ENCODE peak calls at places on chromosome 3, in eight cellular contexts. G is NB4, Y is A549, M is breast epithelium, R is heart left ventricle, P is tibial nerve, K is sigmoid colon, I is lower leg skin. X is an unnamed sample.

GRCh38 chr3:7075901-7076300 is 215.0 kb downstream of the GRM7 start:
- DNase-seq in I (no peak), Y (no peak), R (no peak), G (peak), K (no peak), P (no peak), M (no peak), X (no peak)

GRCh38 chr3:146161725-146162047 is 702 bp upstream of the PLOD2 start:
- DNase-seq in M (peak), R (peak), P (no peak), G (no peak), I (peak), K (peak), Y (peak), X (peak)

GRCh38 chr3:94069242-94069813 is 6.5 kb downstream of the NSUN3 start:
- DNase-seq in I (no peak), Y (no peak), G (peak), M (no peak), P (no peak), R (no peak), K (no peak), X (no peak)

GRCh38 chr3:112633191-112633590 is 7.8 kb downstream of the CCDC80 start:
- DNase-seq in R (no peak), P (no peak), Y (no peak), I (no peak), M (no peak), G (no peak), K (no peak), X (no peak)

GRCh38 chr3:183800221-183800863 is 25.0 kb downstream of the MAP6D1 start:
- DNase-seq in M (no peak), K (no peak), Y (no peak), G (no peak), R (no peak), I (no peak), P (peak), X (no peak)

GRCh38 chr3:86175593-86175992 is 815.4 kb downstream of the VGLL3 start:
- DNase-seq in M (no peak), Y (no peak), I (no peak), P (no peak), R (no peak), G (no peak), K (no peak), X (no peak)

GRCh38 chr3:133835961-133836360 is 30.3 kb downstream of the SRPRB start:
- DNase-seq in R (no peak), M (no peak), K (no peak), I (peak), P (no peak), Y (no peak), G (no peak), X (no peak)

GRCh38 chr3:141875893-141876380 is 506 bp upstream of the ATP1B3 start:
- DNase-seq in K (peak), M (no peak), I (peak), G (peak), Y (peak), P (peak), R (peak), X (peak)

GRCh38 chr3:36373084-36373483 is 7.2 kb upstream of the STAC start:
- DNase-seq in R (no peak), M (no peak), G (no peak), K (no peak), Y (no peak), I (no peak), P (no peak), X (no peak)

GRCh38 chr3:60079076-60079475 is 1029.3 kb upstream of the CFAP20DC start:
- DNase-seq in K (no peak), M (no peak), Y (no peak), I (no peak), G (no peak), R (no peak), P (no peak), X (no peak)

GRCh38 chr3:59313365-59313764 is 263.5 kb upstream of the CFAP20DC start:
- DNase-seq in I (no peak), G (peak), Y (peak), K (no peak), R (peak), P (no peak), M (no peak), X (no peak)

GRCh38 chr3:30142946-30143345 is 463.5 kb upstream of the TGFBR2 start:
- DNase-seq in Y (no peak), I (no peak), P (no peak), K (no peak), M (no peak), G (no peak), R (no peak), X (no peak)

GRCh38 chr3:20148456-20148855 is 37.5 kb downstream of the SGO1 start:
- DNase-seq in I (no peak), P (no peak), G (no peak), Y (no peak), K (no peak), M (no peak), R (no peak), X (no peak)

GRCh38 chr3:194293546-194294198 is 57.5 kb downstream of the CPN2 start:
- DNase-seq in K (peak), P (no peak), I (no peak), R (no peak), Y (no peak), G (no peak), M (no peak), X (no peak)

GRCh38 chr3:20141841-20142240 is 44.2 kb downstream of the SGO1 start:
- DNase-seq in M (no peak), G (no peak), K (peak), I (no peak), P (peak), Y (no peak), R (peak), X (peak)

GRCh38 chr3:126816323-126816722 is 112.3 kb downstream of the CHCHD6 start:
- DNase-seq in K (no peak), I (peak), Y (no peak), P (no peak), R (no peak), G (no peak), M (no peak), X (no peak)

GRCh38 chr3:32257042-32257441 is 18.6 kb downstream of the CMTM8 start:
- DNase-seq in K (no peak), Y (no peak), I (no peak), P (no peak), M (no peak), R (no peak), G (no peak), X (no peak)

GRCh38 chr3:187310954-187311470 is 19.5 kb upstream of the MASP1 start:
- DNase-seq in M (no peak), I (no peak), K (no peak), P (no peak), R (no peak), Y (no peak), G (no peak), X (no peak)

GRCh38 chr3:90052425-90052950 is 945.1 kb downstream of the EPHA3 start:
- DNase-seq in P (no peak), I (no peak), Y (no peak), R (peak), G (no peak), K (no peak), M (no peak), X (no peak)

GRCh38 chr3:33687406-33688010 is 30.5 kb downstream of the CLASP2 start:
- DNase-seq in G (no peak), P (no peak), I (no peak), K (no peak), R (no peak), M (no peak), Y (no peak), X (no peak)

GRCh38 chr3:160346511-160346910 is 52.5 kb downstream of the IFT80 start:
- DNase-seq in K (no peak), P (no peak), G (no peak), M (no peak), R (no peak), Y (no peak), I (no peak), X (no peak)

GRCh38 chr3:153029350-153029749 is 132.7 kb upstream of the RAP2B start:
- DNase-seq in R (no peak), M (no peak), I (no peak), P (no peak), Y (no peak), K (no peak), G (no peak), X (no peak)

GRCh38 chr3:194738254-194739093 is 52.8 kb downstream of the FAM43A start:
- DNase-seq in R (peak), Y (no peak), M (peak), P (no peak), K (peak), I (no peak), G (no peak), X (no peak)

GRCh38 chr3:179929091-179929529 is 107.6 kb downstream of the PEX5L start:
- DNase-seq in M (no peak), I (no peak), R (no peak), K (no peak), G (peak), P (peak), Y (peak), X (peak)
- TF ChIP-seq POLR2A in M (no peak), I (no peak), R (no peak), K (no peak), G (no peak), P (no peak), Y (no peak), X (no peak)

GRCh38 chr3:8766148-8766547 is 3.3 kb downstream of the OXTR start:
- DNase-seq in P (no peak), R (no peak), M (no peak), I (no peak), K (no peak), G (no peak), Y (no peak), X (no peak)

GRCh38 chr3:8767181-8767666 is 2.2 kb downstream of the OXTR start:
- DNase-seq in G (no peak), P (no peak), M (no peak), I (no peak), Y (no peak), R (no peak), K (no peak), X (no peak)

GRCh38 chr3:8769088-8769822 is at the start of gene OXTR:
- DNase-seq in P (peak), G (peak), I (no peak), Y (peak), R (peak), M (peak), K (no peak), X (peak)

GRCh38 chr3:8768364-8769087 is 887 bp downstream of the OXTR start:
- DNase-seq in I (no peak), Y (no peak), G (no peak), P (no peak), M (no peak), R (no peak), K (no peak), X (no peak)

DNA sequence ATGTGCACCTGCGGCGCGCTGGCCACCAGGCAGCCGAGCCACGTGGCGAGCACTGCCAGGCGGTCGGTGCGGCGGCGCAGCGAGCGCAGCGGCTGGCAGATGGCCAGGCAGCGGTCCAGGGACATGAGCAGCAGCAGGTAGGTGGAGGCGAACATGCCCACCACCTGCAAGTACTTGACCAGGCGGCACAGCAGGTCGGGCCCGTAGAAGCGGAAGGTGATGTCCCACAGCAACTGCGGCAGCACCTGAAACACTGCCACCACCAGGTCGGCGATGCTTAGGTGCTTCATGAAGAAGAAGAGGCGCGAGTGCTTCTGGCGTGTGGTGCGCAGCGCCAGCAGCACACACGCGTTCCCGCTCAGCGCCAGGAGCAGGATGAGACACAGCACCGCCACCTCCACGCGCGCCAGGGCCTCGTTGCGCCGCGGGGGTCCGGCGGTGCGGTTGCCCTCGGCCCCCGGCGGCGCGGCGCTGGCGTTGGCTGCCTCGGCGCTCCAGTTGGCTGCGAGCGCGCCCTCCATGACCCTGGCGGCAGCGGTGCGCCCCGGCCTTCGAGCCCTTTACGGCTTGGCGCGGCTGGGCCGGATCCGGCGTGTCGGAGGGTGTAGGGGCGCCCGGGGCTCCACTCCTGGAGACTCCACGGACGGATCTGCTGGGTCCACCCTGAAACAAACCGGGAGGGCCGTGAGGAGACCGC is 1.6 kb downstream of the OXTR start:
- DNase-seq in G (no peak), Y (no peak), M (peak), I (no peak), K (no peak), P (no peak), R (no peak), X (no peak)
- TF ChIP-seq CTCF in G (no peak), Y (no peak), M (peak), I (no peak), K (no peak), P (no peak), R (no peak), X (no peak)

DNA sequence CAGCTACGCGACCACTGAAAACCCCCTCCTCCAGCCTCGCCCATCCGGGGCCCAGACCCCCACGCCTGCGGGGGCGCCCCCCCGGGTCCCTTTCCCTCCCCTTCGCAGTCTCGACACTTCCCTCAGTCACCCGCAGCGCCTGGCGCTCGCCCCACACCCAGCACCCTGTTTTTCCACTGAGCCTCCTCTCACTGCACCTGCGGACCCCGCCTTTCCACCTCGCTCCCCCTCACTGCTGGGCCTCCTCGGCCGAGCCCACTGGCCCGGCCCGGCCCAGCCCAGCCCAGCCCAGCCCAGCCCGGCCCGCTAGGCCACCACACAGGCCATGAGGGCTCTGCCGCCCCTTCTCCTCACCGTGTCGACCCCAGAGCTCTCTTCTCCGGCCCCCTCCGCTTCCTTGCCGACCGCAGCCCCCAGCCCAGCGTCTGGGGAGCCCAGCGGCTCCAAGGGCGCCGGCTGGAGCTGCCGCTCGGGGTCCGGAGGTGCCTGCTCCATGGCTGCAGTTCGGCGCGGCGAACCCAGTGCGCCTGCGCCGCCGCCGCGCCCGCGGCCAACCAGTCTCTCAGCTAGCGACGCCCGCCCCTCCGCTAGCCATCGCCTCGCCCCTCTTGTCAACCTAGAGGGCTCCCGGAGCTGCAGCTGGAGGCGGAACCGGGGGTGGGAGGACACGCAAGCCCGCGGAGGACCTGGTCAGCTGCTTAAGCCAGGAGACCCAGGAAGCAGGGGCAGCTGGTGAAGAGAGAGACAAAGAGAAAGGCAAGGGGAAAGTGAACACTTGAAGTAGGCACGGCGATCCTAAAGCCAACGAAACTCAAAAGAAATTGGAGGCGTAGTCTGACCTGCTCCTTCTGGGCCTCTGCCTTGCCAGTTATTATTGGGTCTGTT is at the start of gene SNX4:
- DNase-seq in P (peak), R (peak), K (peak), M (peak), G (peak), I (peak), Y (peak), X (peak)
- TF ChIP-seq POLR2A in P (peak), R (peak), K (peak), M (peak), G (peak), I (no peak), Y (peak), X (peak)

GRCh38 chr3:122497425-122497824 is 17.3 kb downstream of the KPNA1 start:
- DNase-seq in Y (no peak), K (no peak), P (no peak), M (no peak), R (no peak), I (no peak), G (peak), X (no peak)
- TF ChIP-seq CTCF in Y (no peak), K (no peak), P (no peak), M (no peak), R (no peak), I (no peak), G (no peak), X (no peak)

GRCh38 chr3:67037615-67038014 is 39.5 kb downstream of the KBTBD8 start:
- DNase-seq in R (no peak), G (no peak), I (no peak), K (no peak), M (no peak), P (no peak), Y (no peak), X (no peak)
- TF ChIP-seq POLR2A in R (no peak), G (no peak), I (no peak), K (no peak), M (no peak), P (no peak), Y (no peak), X (no peak)

DNA sequence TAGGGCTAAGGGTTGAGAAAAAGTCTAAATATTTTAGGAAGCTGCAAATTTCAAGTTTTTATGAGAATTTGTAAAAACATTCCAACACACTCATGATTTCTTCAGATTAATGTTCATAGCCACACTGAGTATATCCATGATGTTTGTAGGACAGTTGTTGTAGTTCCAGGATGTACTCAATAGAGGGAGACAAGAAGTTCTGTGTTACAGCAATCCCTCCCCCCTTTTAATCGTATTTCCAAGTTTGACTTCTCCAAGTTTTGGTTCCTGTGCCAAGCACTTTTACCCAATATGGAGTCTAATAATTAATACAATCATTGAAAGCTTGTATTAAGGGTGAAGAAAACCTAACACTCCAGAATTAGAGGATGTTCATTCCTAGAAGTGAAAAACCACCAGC is 143.4 kb downstream of the FEZF2 start:
- DNase-seq in K (no peak), Y (peak), M (no peak), R (no peak), G (peak), P (no peak), I (no peak), X (no peak)
- TF ChIP-seq CTCF in K (no peak), Y (no peak), M (no peak), R (peak), G (peak), P (no peak), I (no peak), X (no peak)

GRCh38 chr3:10166213-10166604 is 1.5 kb downstream of the IRAK2 start:
- DNase-seq in M (no peak), G (no peak), Y (no peak), K (no peak), I (no peak), P (no peak), R (no peak), X (no peak)

GRCh38 chr3:10162147-10162546 is 2.6 kb upstream of the IRAK2 start:
- DNase-seq in G (peak), I (no peak), M (no peak), P (no peak), Y (no peak), R (no peak), K (no peak), X (no peak)

GRCh38 chr3:10160925-10161324 is 3.8 kb upstream of the IRAK2 start:
- DNase-seq in I (no peak), M (no peak), Y (peak), R (no peak), G (no peak), P (no peak), K (no peak), X (no peak)

GRCh38 chr3:10169000-10169496 is 4.3 kb downstream of the IRAK2 start:
- DNase-seq in Y (peak), M (peak), G (no peak), P (no peak), K (no peak), R (no peak), I (no peak), X (no peak)

GRCh38 chr3:10164546-10165393 is at the start of gene IRAK2:
- DNase-seq in P (peak), G (peak), R (peak), I (peak), K (peak), Y (peak), M (peak), X (peak)
- TF ChIP-seq POLR2A in P (peak), G (no peak), R (no peak), I (no peak), K (no peak), Y (peak), M (no peak), X (no peak)

DNA sequence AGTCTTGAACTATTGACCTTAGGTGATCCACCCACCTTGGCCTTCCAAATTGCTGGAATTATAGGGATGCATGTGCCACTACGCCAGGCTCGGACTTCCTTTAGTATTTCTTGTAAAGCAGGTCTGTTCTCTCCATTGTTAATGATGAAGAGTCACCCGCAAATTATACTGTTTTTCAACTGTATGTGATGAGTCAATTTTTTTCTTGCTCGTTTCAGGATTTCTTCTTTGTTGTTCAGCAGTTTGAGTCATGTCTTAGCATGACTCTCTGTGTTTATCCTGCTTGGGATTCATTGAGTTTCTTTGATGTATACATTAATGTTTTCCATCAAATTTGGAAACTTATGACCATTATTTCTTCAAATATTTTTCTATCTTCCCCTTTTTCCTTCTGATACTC is 28.9 kb downstream of the GRAMD1C start:
- DNase-seq in Y (no peak), M (no peak), P (no peak), G (no peak), K (no peak), I (no peak), R (no peak), X (no peak)
- TF ChIP-seq CTCF in Y (no peak), M (no peak), P (no peak), G (no peak), K (no peak), I (no peak), R (no peak), X (no peak)

X was measured in ovary.